ENCODE peak calls at places on chromosomes 4 and X, in eight cellular contexts. One of them, this sample, is unnamed.

GRCh38 chr4:76624271-76624681 is 189.2 kb downstream of the SHROOM3 start:
- DNase-seq in RWPE1: no peak
- DNase-seq in heart left ventricle: peak; percentile 35
- DNase-seq in pancreas: peak; percentile 74
- DNase-seq in caudate nucleus: no peak
- DNase-seq in neuronal stem cell: peak; percentile 26
- DNase-seq in CD4-positive, alpha-beta memory T cell: no peak
- DNase-seq in cardiac muscle cell: peak; percentile 92
- DNase-seq in this sample: peak; percentile 4

GRCh38 chr4:181757921-181758320 is 485.3 kb upstream of the TENM3 start:
- DNase-seq in RWPE1: no peak
- DNase-seq in heart left ventricle: no peak
- DNase-seq in pancreas: no peak
- DNase-seq in caudate nucleus: no peak
- DNase-seq in neuronal stem cell: no peak
- DNase-seq in CD4-positive, alpha-beta memory T cell: no peak
- DNase-seq in cardiac muscle cell: no peak
- DNase-seq in this sample: no peak

GRCh38 chrX:45801554-45801953 is 600.9 kb upstream of the DIPK2B start:
- DNase-seq in RWPE1: no peak
- DNase-seq in heart left ventricle: no peak
- DNase-seq in pancreas: no peak
- DNase-seq in caudate nucleus: no peak
- DNase-seq in neuronal stem cell: no peak
- DNase-seq in CD4-positive, alpha-beta memory T cell: peak; percentile 51
- DNase-seq in cardiac muscle cell: peak; percentile 55
- DNase-seq in this sample: no peak

GRCh38 chrX:22097295-22097694 is 65.2 kb downstream of the PHEX start:
- DNase-seq in RWPE1: peak; percentile 9
- DNase-seq in heart left ventricle: no peak
- DNase-seq in pancreas: no peak
- DNase-seq in caudate nucleus: no peak
- DNase-seq in neuronal stem cell: no peak
- DNase-seq in CD4-positive, alpha-beta memory T cell: no peak
- DNase-seq in cardiac muscle cell: peak; percentile 17
- DNase-seq in this sample: no peak

GRCh38 chr4:108854781-108855180 is 91.9 kb upstream of the ETNPPL start:
- DNase-seq in RWPE1: no peak
- DNase-seq in heart left ventricle: no peak
- DNase-seq in pancreas: no peak
- DNase-seq in caudate nucleus: no peak
- DNase-seq in neuronal stem cell: no peak
- DNase-seq in CD4-positive, alpha-beta memory T cell: no peak
- DNase-seq in cardiac muscle cell: no peak
- DNase-seq in this sample: no peak

GRCh38 chr4:4854649-4855292 is 4.7 kb upstream of the MSX1 start:
- DNase-seq in RWPE1: no peak
- DNase-seq in heart left ventricle: peak; percentile 15
- DNase-seq in pancreas: no peak
- DNase-seq in caudate nucleus: no peak
- DNase-seq in neuronal stem cell: no peak
- DNase-seq in CD4-positive, alpha-beta memory T cell: no peak
- DNase-seq in cardiac muscle cell: no peak
- DNase-seq in this sample: no peak

GRCh38 chr4:71186566-71187398 is 152.0 kb upstream of the SLC4A4 start:
- DNase-seq in RWPE1: peak; percentile 9
- DNase-seq in heart left ventricle: peak; percentile 77
- DNase-seq in pancreas: peak; percentile 67
- DNase-seq in caudate nucleus: peak; percentile 67
- DNase-seq in neuronal stem cell: peak; percentile 51
- DNase-seq in CD4-positive, alpha-beta memory T cell: peak; percentile 28
- DNase-seq in cardiac muscle cell: peak; percentile 68
- DNase-seq in this sample: peak; percentile 62

GRCh38 chrX:2819345-2820130 is 9.2 kb upstream of the GYG2 start:
- DNase-seq in RWPE1: peak; percentile 21
- DNase-seq in heart left ventricle: no peak
- DNase-seq in pancreas: no peak
- DNase-seq in caudate nucleus: no peak
- DNase-seq in neuronal stem cell: no peak
- DNase-seq in CD4-positive, alpha-beta memory T cell: no peak
- DNase-seq in cardiac muscle cell: peak; percentile 44
- DNase-seq in this sample: no peak

GRCh38 chr4:174262624-174263444 is 20.6 kb downstream of the FBXO8 start:
- DNase-seq in RWPE1: no peak
- DNase-seq in heart left ventricle: no peak
- DNase-seq in pancreas: no peak
- DNase-seq in caudate nucleus: no peak
- DNase-seq in neuronal stem cell: no peak
- DNase-seq in CD4-positive, alpha-beta memory T cell: no peak
- DNase-seq in cardiac muscle cell: no peak
- DNase-seq in this sample: no peak

GRCh38 chrX:17441965-17442364 is 67.0 kb downstream of the NHS start:
- DNase-seq in RWPE1: peak; percentile 29
- DNase-seq in heart left ventricle: no peak
- DNase-seq in pancreas: no peak
- DNase-seq in caudate nucleus: no peak
- DNase-seq in neuronal stem cell: no peak
- DNase-seq in CD4-positive, alpha-beta memory T cell: no peak
- DNase-seq in cardiac muscle cell: no peak
- DNase-seq in this sample: no peak

GRCh38 chrX:10648608-10649007 is 28.2 kb upstream of the MID1 start:
- DNase-seq in RWPE1: no peak
- DNase-seq in heart left ventricle: no peak
- DNase-seq in pancreas: no peak
- DNase-seq in caudate nucleus: no peak
- DNase-seq in neuronal stem cell: no peak
- DNase-seq in CD4-positive, alpha-beta memory T cell: no peak
- DNase-seq in cardiac muscle cell: peak; percentile 59
- DNase-seq in this sample: no peak

GRCh38 chrX:96372313-96373046 is 312.2 kb upstream of the DIAPH2 start:
- DNase-seq in RWPE1: peak; percentile 0
- DNase-seq in heart left ventricle: no peak
- DNase-seq in pancreas: no peak
- DNase-seq in caudate nucleus: no peak
- DNase-seq in neuronal stem cell: peak; percentile 4
- DNase-seq in CD4-positive, alpha-beta memory T cell: peak; percentile 3
- DNase-seq in cardiac muscle cell: peak; percentile 70
- DNase-seq in this sample: no peak

GRCh38 chr4:147639388-147639787 is 22.2 kb downstream of the TMEM184C start:
- DNase-seq in RWPE1: no peak
- DNase-seq in heart left ventricle: no peak
- DNase-seq in pancreas: no peak
- DNase-seq in caudate nucleus: no peak
- DNase-seq in neuronal stem cell: no peak
- DNase-seq in CD4-positive, alpha-beta memory T cell: no peak
- DNase-seq in cardiac muscle cell: no peak
- DNase-seq in this sample: no peak

GRCh38 chrX:14817559-14817958 is 55.3 kb downstream of the FANCB start:
- DNase-seq in RWPE1: no peak
- DNase-seq in heart left ventricle: no peak
- DNase-seq in pancreas: no peak
- DNase-seq in caudate nucleus: no peak
- DNase-seq in neuronal stem cell: no peak
- DNase-seq in CD4-positive, alpha-beta memory T cell: no peak
- DNase-seq in cardiac muscle cell: no peak
- DNase-seq in this sample: no peak

GRCh38 chr4:183229397-183229796 is 90.7 kb downstream of the CLDN22 start:
- DNase-seq in RWPE1: peak; percentile 21
- DNase-seq in heart left ventricle: no peak
- DNase-seq in pancreas: no peak
- DNase-seq in caudate nucleus: no peak
- DNase-seq in neuronal stem cell: no peak
- DNase-seq in CD4-positive, alpha-beta memory T cell: no peak
- DNase-seq in cardiac muscle cell: no peak
- DNase-seq in this sample: no peak

GRCh38 chr4:165347647-165348569 is 20.4 kb downstream of the MSMO1 start:
- DNase-seq in RWPE1: no peak
- DNase-seq in heart left ventricle: no peak
- DNase-seq in pancreas: no peak
- DNase-seq in caudate nucleus: no peak
- DNase-seq in neuronal stem cell: no peak
- DNase-seq in CD4-positive, alpha-beta memory T cell: no peak
- DNase-seq in cardiac muscle cell: no peak
- DNase-seq in this sample: no peak

GRCh38 chrX:155662297-155662696 is 49.5 kb upstream of the TMLHE start:
- DNase-seq in RWPE1: no peak
- DNase-seq in heart left ventricle: no peak
- DNase-seq in pancreas: no peak
- DNase-seq in caudate nucleus: no peak
- DNase-seq in neuronal stem cell: no peak
- DNase-seq in CD4-positive, alpha-beta memory T cell: no peak
- DNase-seq in cardiac muscle cell: peak; percentile 0
- DNase-seq in this sample: no peak

GRCh38 chr4:112145820-112146813 is 863 bp downstream of the FAM241A start:
- DNase-seq in RWPE1: peak; percentile 64
- DNase-seq in heart left ventricle: peak; percentile 56
- DNase-seq in pancreas: peak; percentile 39
- DNase-seq in caudate nucleus: no peak
- DNase-seq in neuronal stem cell: peak; percentile 37
- DNase-seq in CD4-positive, alpha-beta memory T cell: peak; percentile 68
- DNase-seq in cardiac muscle cell: peak; percentile 54
- DNase-seq in this sample: no peak

GRCh38 chr4:40306991-40307390 is 28.1 kb upstream of the CHRNA9 start:
- DNase-seq in RWPE1: no peak
- DNase-seq in heart left ventricle: no peak
- DNase-seq in pancreas: no peak
- DNase-seq in caudate nucleus: no peak
- DNase-seq in neuronal stem cell: no peak
- DNase-seq in CD4-positive, alpha-beta memory T cell: no peak
- DNase-seq in cardiac muscle cell: no peak
- DNase-seq in this sample: no peak
- H3K27ac ChIP-seq in RWPE1: no peak overlapping the region
- H3K27ac ChIP-seq in heart left ventricle: no peak overlapping the region
- H3K27ac ChIP-seq in pancreas: no peak overlapping the region
- H3K27ac ChIP-seq in caudate nucleus: no peak overlapping the region
- H3K27ac ChIP-seq in neuronal stem cell: no peak overlapping the region
- H3K27ac ChIP-seq in CD4-positive, alpha-beta memory T cell: peak overlapping the region; percentile 74
- H3K27ac ChIP-seq in cardiac muscle cell: no peak overlapping the region
- H3K27ac ChIP-seq in this sample: no peak overlapping the region

GRCh38 chr4:13616597-13616996 is 10.9 kb downstream of the BOD1L1 start:
- DNase-seq in RWPE1: no peak
- DNase-seq in heart left ventricle: no peak
- DNase-seq in pancreas: no peak
- DNase-seq in caudate nucleus: no peak
- DNase-seq in neuronal stem cell: no peak
- DNase-seq in CD4-positive, alpha-beta memory T cell: no peak
- DNase-seq in cardiac muscle cell: no peak
- DNase-seq in this sample: no peak

GRCh38 chr4:13615162-13615561 is 12.4 kb downstream of the BOD1L1 start:
- DNase-seq in RWPE1: no peak
- DNase-seq in heart left ventricle: no peak
- DNase-seq in pancreas: no peak
- DNase-seq in caudate nucleus: no peak
- DNase-seq in neuronal stem cell: no peak
- DNase-seq in CD4-positive, alpha-beta memory T cell: no peak
- DNase-seq in cardiac muscle cell: no peak
- DNase-seq in this sample: no peak

GRCh38 chr4:13612569-13612968 is 15.0 kb downstream of the BOD1L1 start:
- DNase-seq in RWPE1: no peak
- DNase-seq in heart left ventricle: no peak
- DNase-seq in pancreas: no peak
- DNase-seq in caudate nucleus: no peak
- DNase-seq in neuronal stem cell: no peak
- DNase-seq in CD4-positive, alpha-beta memory T cell: no peak
- DNase-seq in cardiac muscle cell: no peak
- DNase-seq in this sample: no peak

DNA sequence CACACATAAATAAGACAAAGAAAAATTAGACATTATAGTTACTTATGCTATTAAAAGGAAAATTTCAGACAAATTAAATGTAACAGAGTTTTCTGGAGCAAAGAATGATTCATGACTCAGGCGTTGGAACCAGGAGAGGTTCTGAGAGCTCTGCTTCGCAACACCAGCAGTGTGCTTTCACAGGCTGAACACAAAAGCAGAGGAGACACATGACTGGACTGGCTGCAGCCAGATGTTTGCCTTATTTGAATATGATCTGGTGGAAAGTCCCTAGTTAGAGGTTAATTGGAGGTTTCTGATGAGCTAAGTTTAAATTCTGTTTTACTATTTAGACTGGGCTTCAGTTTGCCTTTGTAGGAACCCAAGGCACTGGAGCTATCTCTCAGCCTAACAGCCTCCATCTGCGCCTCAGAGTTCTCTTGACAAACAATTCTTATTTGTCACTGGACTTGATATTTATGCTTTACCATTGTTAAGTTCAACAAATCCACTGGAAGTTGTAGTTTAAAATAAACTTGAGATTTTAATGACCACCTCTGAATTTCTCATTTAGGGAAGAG is 16.2 kb downstream of the BOD1L1 start:
- DNase-seq in RWPE1: no peak
- DNase-seq in heart left ventricle: peak; percentile 42
- DNase-seq in pancreas: no peak
- DNase-seq in caudate nucleus: no peak
- DNase-seq in neuronal stem cell: no peak
- DNase-seq in CD4-positive, alpha-beta memory T cell: no peak
- DNase-seq in cardiac muscle cell: peak; percentile 34
- DNase-seq in this sample: peak; percentile 4
- H3K27ac ChIP-seq in RWPE1: no peak overlapping the region
- H3K27ac ChIP-seq in heart left ventricle: peak overlapping the region; percentile 13
- H3K27ac ChIP-seq in pancreas: no peak overlapping the region
- H3K27ac ChIP-seq in caudate nucleus: no peak overlapping the region
- H3K27ac ChIP-seq in neuronal stem cell: no peak overlapping the region
- H3K27ac ChIP-seq in CD4-positive, alpha-beta memory T cell: no peak overlapping the region
- H3K27ac ChIP-seq in cardiac muscle cell: no peak overlapping the region
- H3K27ac ChIP-seq in this sample: no peak overlapping the region

DNA sequence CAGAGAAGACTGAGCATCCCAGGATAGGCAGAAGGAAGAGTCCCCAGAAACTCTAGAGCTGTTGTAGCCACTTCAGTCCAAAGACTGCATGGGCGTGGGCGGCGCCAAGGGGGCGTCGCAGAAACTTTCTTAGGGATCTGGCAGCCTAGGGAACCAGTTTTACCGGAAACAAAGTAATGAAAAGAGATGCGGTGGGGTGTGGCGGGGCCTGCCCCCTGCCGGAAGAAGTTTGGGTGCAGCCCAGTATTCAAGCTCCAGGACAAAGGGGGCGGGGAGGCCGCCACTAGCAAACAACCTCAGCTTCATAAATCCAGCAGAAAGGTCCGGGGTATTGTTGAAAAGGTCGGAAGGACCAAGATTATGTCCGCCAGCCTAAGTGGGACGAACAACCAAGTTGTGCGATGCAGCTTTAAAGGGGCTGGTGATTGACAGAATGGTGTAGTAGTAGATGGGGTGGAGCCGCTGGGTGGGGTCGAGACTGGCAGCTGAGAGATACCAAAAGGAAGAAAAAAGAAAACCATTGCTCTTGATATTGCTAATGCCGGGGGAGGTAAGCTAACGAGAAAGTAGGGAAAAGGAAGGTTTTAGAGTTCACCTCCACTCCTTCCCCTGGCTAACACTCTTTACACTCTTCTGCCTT is 190.5 kb downstream of the RRAGB start:
- DNase-seq in RWPE1: peak; percentile 3
- DNase-seq in heart left ventricle: peak; percentile 49
- DNase-seq in pancreas: peak; percentile 27
- DNase-seq in caudate nucleus: no peak
- DNase-seq in neuronal stem cell: peak; percentile 37
- DNase-seq in CD4-positive, alpha-beta memory T cell: peak; percentile 43
- DNase-seq in cardiac muscle cell: peak; percentile 30
- DNase-seq in this sample: peak; percentile 3
- H3K27ac ChIP-seq in RWPE1: peak overlapping the region; percentile 47
- H3K27ac ChIP-seq in heart left ventricle: peak overlapping the region; percentile 58
- H3K27ac ChIP-seq in pancreas: no peak overlapping the region
- H3K27ac ChIP-seq in caudate nucleus: no peak overlapping the region
- H3K27ac ChIP-seq in neuronal stem cell: peak overlapping the region; percentile 91
- H3K27ac ChIP-seq in CD4-positive, alpha-beta memory T cell: peak overlapping the region; percentile 44
- H3K27ac ChIP-seq in cardiac muscle cell: peak overlapping the region; percentile 6
- H3K27ac ChIP-seq in this sample: peak overlapping the region; percentile 26

GRCh38 chr4:128349921-128350320 is 62.3 kb upstream of the PGRMC2 start:
- DNase-seq in RWPE1: no peak
- DNase-seq in heart left ventricle: no peak
- DNase-seq in pancreas: no peak
- DNase-seq in caudate nucleus: no peak
- DNase-seq in neuronal stem cell: no peak
- DNase-seq in CD4-positive, alpha-beta memory T cell: no peak
- DNase-seq in cardiac muscle cell: peak; percentile 80
- DNase-seq in this sample: no peak
- H3K27ac ChIP-seq in RWPE1: no peak overlapping the region
- H3K27ac ChIP-seq in heart left ventricle: no peak overlapping the region
- H3K27ac ChIP-seq in pancreas: no peak overlapping the region
- H3K27ac ChIP-seq in caudate nucleus: no peak overlapping the region
- H3K27ac ChIP-seq in neuronal stem cell: no peak overlapping the region
- H3K27ac ChIP-seq in CD4-positive, alpha-beta memory T cell: no peak overlapping the region
- H3K27ac ChIP-seq in cardiac muscle cell: no peak overlapping the region
- H3K27ac ChIP-seq in this sample: no peak overlapping the region